ENCODE peak calls at places on chromosomes 13 and 19, in ten cellular contexts. P is Caki2, B is tibial nerve, R is skeletal muscle cell, Z is NCI-H510A treated with DMSO at 0.1 percent for 48 hours, M is HTR-8/SVneo, N is GM23248, D is sciatic nerve, F is left kidney, E is mucosa of descending colon. X is an unnamed sample.

GRCh38 chr19:58362272-58362994 is at the start of gene ZNF497:
- DNase-seq in P (peak), B (peak), R (peak), Z (peak), M (peak), N (peak), D (peak), F (peak), E (peak), X (peak)

GRCh38 chr13:72508392-72508791 is 219.0 kb downstream of the MZT1 start:
- DNase-seq in P (no peak), B (no peak), R (no peak), Z (no peak), M (no peak), N (no peak), D (no peak), F (peak), E (no peak), X (no peak)

GRCh38 chr19:10505583-10506229 is 2.5 kb upstream of the KEAP1 start:
- DNase-seq in P (no peak), B (peak), R (no peak), Z (peak), M (peak), N (peak), D (peak), F (peak), E (peak), X (peak)

GRCh38 chr13:110015253-110015652 is 228.9 kb upstream of the IRS2 start:
- DNase-seq in P (no peak), B (no peak), R (no peak), Z (peak), M (no peak), N (peak), D (no peak), F (no peak), E (no peak), X (no peak)

GRCh38 chr19:9054768-9055167 is 32.1 kb upstream of the OR1M1 start:
- DNase-seq in P (no peak), B (no peak), R (no peak), Z (no peak), M (no peak), N (no peak), D (no peak), F (peak), E (no peak), X (no peak)

GRCh38 chr19:2371656-2372055 is 11.6 kb downstream of the TMPRSS9 start:
- DNase-seq in P (no peak), B (no peak), R (peak), Z (no peak), M (peak), N (peak), D (no peak), F (no peak), E (no peak), X (no peak)

GRCh38 chr13:90882551-90882950 is 464.9 kb upstream of the MIR17HG start:
- DNase-seq in P (no peak), B (no peak), R (no peak), Z (no peak), M (no peak), N (no peak), D (no peak), F (peak), E (no peak), X (no peak)

GRCh38 chr19:50658438-50659317 is 9.4 kb downstream of the C19orf81 start:
- DNase-seq in P (peak), B (peak), R (peak), Z (no peak), M (peak), N (peak), D (peak), F (peak), E (peak), X (peak)

GRCh38 chr19:4580021-4580901 is 20.8 kb upstream of the SEMA6B start:
- DNase-seq in P (no peak), B (no peak), R (no peak), Z (no peak), M (no peak), N (no peak), D (no peak), F (no peak), E (no peak), X (no peak)

GRCh38 chr13:27264181-27264580 is 6.4 kb upstream of the RASL11A start:
- DNase-seq in P (no peak), B (no peak), R (peak), Z (no peak), M (no peak), N (peak), D (no peak), F (peak), E (no peak), X (no peak)

GRCh38 chr19:4390017-4390861 is 10.1 kb downstream of the SH3GL1 start:
- DNase-seq in P (no peak), B (no peak), R (no peak), Z (peak), M (no peak), N (peak), D (no peak), F (peak), E (peak), X (no peak)

GRCh38 chr13:95710313-95710712 is 33.4 kb downstream of the DNAJC3 start:
- DNase-seq in P (no peak), B (no peak), R (peak), Z (no peak), M (no peak), N (peak), D (no peak), F (no peak), E (no peak), X (no peak)

GRCh38 chr13:75617230-75617629 is 18.9 kb upstream of the LMO7 start:
- DNase-seq in P (no peak), B (no peak), R (no peak), Z (no peak), M (no peak), N (no peak), D (no peak), F (no peak), E (no peak), X (no peak)

GRCh38 chr19:48487944-48488343 is 18.8 kb downstream of the CYTH2 start:
- DNase-seq in P (peak), B (no peak), R (no peak), Z (no peak), M (peak), N (peak), D (no peak), F (no peak), E (no peak), X (no peak)

GRCh38 chr13:109665211-109665610 is 121.2 kb downstream of the IRS2 start:
- DNase-seq in P (peak), B (no peak), R (no peak), Z (no peak), M (no peak), N (no peak), D (no peak), F (no peak), E (no peak), X (no peak)

GRCh38 chr19:51163257-51163656 is 21.2 kb downstream of the SIGLEC7 start:
- DNase-seq in P (no peak), B (no peak), R (no peak), Z (no peak), M (no peak), N (no peak), D (no peak), F (no peak), E (no peak), X (no peak)

GRCh38 chr19:47110521-47111080 is 3.0 kb downstream of the ZC3H4 start:
- DNase-seq in P (no peak), B (no peak), R (no peak), Z (peak), M (no peak), N (peak), D (no peak), F (peak), E (peak), X (no peak)

GRCh38 chr19:28607066-28607583 is 605.8 kb downstream of the UQCRFS1 start:
- DNase-seq in P (no peak), B (no peak), R (no peak), Z (no peak), M (no peak), N (no peak), D (no peak), F (no peak), E (no peak), X (no peak)

GRCh38 chr19:45508931-45509691 is 1.8 kb downstream of the VASP start:
- DNase-seq in P (peak), B (peak), R (no peak), Z (peak), M (peak), N (peak), D (peak), F (peak), E (peak), X (peak)